ENCODE peak calls at places on chromosomes 1 and 21, in four cellular contexts. One of them, this sample, is unnamed.

GRCh38 chr1:44500181-44501021 is 95.3 kb downstream of the RNF220 start:
- DNase-seq in body of pancreas: no peak
- DNase-seq in CD8-positive, alpha-beta memory T cell: no peak
- DNase-seq in tibial artery: no peak
- DNase-seq in this sample: peak; percentile 4

GRCh38 chr1:89844860-89845259 is 24.0 kb downstream of the LRRC8D start:
- DNase-seq in CD8-positive, alpha-beta memory T cell: peak; percentile 33
- DNase-seq in body of pancreas: no peak
- DNase-seq in tibial artery: no peak
- DNase-seq in this sample: no peak

GRCh38 chr1:106817626-106818025 is 238.8 kb upstream of the PRMT6 start:
- DNase-seq in CD8-positive, alpha-beta memory T cell: no peak
- DNase-seq in tibial artery: no peak
- DNase-seq in body of pancreas: no peak
- DNase-seq in this sample: no peak

GRCh38 chr21:36691539-36692124 is 7.3 kb upstream of the SIM2 start:
- DNase-seq in body of pancreas: no peak
- DNase-seq in tibial artery: no peak
- DNase-seq in CD8-positive, alpha-beta memory T cell: no peak
- DNase-seq in this sample: no peak

GRCh38 chr1:245332513-245332912 is 177.7 kb downstream of the KIF26B start:
- DNase-seq in CD8-positive, alpha-beta memory T cell: no peak
- DNase-seq in body of pancreas: no peak
- DNase-seq in tibial artery: no peak
- DNase-seq in this sample: no peak

GRCh38 chr21:46545911-46546310 is 59.0 kb downstream of the S100B start:
- DNase-seq in body of pancreas: no peak
- DNase-seq in tibial artery: no peak
- DNase-seq in CD8-positive, alpha-beta memory T cell: no peak
- DNase-seq in this sample: no peak

GRCh38 chr1:101203812-101204540 is 32.8 kb upstream of the S1PR1 start:
- DNase-seq in CD8-positive, alpha-beta memory T cell: no peak
- DNase-seq in tibial artery: no peak
- DNase-seq in body of pancreas: no peak
- DNase-seq in this sample: no peak

GRCh38 chr1:3459940-3460652 is 5.6 kb downstream of the ARHGEF16 start:
- DNase-seq in body of pancreas: peak; percentile 78
- DNase-seq in CD8-positive, alpha-beta memory T cell: no peak
- DNase-seq in tibial artery: no peak
- DNase-seq in this sample: no peak

GRCh38 chr1:221117548-221117951 is 238.3 kb downstream of the HLX start:
- DNase-seq in tibial artery: peak; percentile 73
- DNase-seq in CD8-positive, alpha-beta memory T cell: no peak
- DNase-seq in body of pancreas: peak; percentile 84
- DNase-seq in this sample: peak; percentile 57

GRCh38 chr1:117607471-117607870 is 1.6 kb downstream of the TENT5C start:
- DNase-seq in CD8-positive, alpha-beta memory T cell: peak; percentile 56
- DNase-seq in tibial artery: no peak
- DNase-seq in body of pancreas: peak; percentile 69
- DNase-seq in this sample: peak; percentile 76

GRCh38 chr1:185696419-185697150 is 37.6 kb upstream of the HMCN1 start:
- DNase-seq in CD8-positive, alpha-beta memory T cell: no peak
- DNase-seq in tibial artery: no peak
- DNase-seq in body of pancreas: no peak
- DNase-seq in this sample: no peak

GRCh38 chr1:20410555-20410954 is 75.5 kb downstream of the CAMK2N1 start:
- DNase-seq in tibial artery: peak; percentile 13
- DNase-seq in body of pancreas: no peak
- DNase-seq in CD8-positive, alpha-beta memory T cell: no peak
- DNase-seq in this sample: no peak

GRCh38 chr1:87642581-87643129 is 314.0 kb downstream of the LMO4 start:
- DNase-seq in tibial artery: no peak
- DNase-seq in CD8-positive, alpha-beta memory T cell: no peak
- DNase-seq in body of pancreas: no peak
- DNase-seq in this sample: no peak

GRCh38 chr1:39391741-39392679 is 99.4 kb upstream of the BMP8A start:
- DNase-seq in tibial artery: no peak
- DNase-seq in body of pancreas: peak; percentile 40
- DNase-seq in CD8-positive, alpha-beta memory T cell: no peak
- DNase-seq in this sample: peak; percentile 48
- H3K4me1 ChIP-seq in tibial artery: peaks cover 99% of the 10 kb centered on the region
- H3K4me1 ChIP-seq in body of pancreas: peaks cover 56% of the 10 kb centered on the region
- H3K4me1 ChIP-seq in CD8-positive, alpha-beta memory T cell: peaks cover 21% of the 10 kb centered on the region
- H3K4me1 ChIP-seq in this sample: peaks cover 47% of the 10 kb centered on the region

DNA sequence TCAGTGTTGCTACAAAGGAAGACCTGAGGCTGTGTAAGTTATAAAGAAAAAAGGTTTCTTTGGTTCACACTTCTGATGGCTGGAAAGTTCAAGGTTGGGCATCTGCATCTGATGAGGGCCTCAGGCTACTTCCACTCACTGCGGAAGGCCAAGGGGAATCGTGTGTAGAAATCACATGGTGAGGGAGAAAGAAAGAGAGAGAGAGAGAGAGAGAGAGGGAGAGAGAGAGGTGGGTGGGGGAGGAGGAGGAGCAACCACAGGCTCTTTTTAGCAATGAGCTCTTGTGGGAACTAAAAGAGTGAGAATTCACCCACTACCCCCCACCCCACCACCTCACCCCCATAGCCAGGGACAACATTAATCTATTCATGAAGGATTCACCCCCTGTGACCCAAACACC is 59.9 kb downstream of the CLSTN1 start:
- DNase-seq in tibial artery: peak; percentile 3
- DNase-seq in body of pancreas: no peak
- DNase-seq in CD8-positive, alpha-beta memory T cell: no peak
- DNase-seq in this sample: no peak
- H3K27ac ChIP-seq in tibial artery: no peak overlapping the region
- H3K27ac ChIP-seq in body of pancreas: no peak overlapping the region
- H3K27ac ChIP-seq in CD8-positive, alpha-beta memory T cell: no peak overlapping the region
- H3K27ac ChIP-seq in this sample: no peak overlapping the region

DNA sequence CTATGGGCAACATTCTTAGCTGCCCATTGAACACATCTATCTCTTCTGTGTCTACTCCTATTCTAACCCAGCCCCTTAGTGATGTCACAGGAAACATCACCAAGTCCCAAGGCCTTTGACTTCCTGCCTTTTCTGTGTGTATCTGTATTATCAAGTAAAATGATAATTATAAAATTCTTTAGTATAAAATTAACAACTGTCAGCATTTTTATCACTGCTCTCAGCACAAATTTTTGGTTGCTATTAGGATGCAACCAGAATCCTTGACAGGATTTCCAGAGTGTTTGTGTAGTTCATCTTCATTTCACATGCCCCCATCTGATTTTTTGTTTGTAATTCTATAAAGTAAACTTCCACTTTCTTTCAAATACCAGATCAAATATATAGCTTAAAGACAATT is 33.8 kb downstream of the OR10Z1 start:
- DNase-seq in CD8-positive, alpha-beta memory T cell: no peak
- DNase-seq in tibial artery: no peak
- DNase-seq in body of pancreas: no peak
- DNase-seq in this sample: no peak
- H3K4me1 ChIP-seq in CD8-positive, alpha-beta memory T cell: no peaks in the 10 kb centered on the region
- H3K4me1 ChIP-seq in tibial artery: no peaks in the 10 kb centered on the region
- H3K4me1 ChIP-seq in body of pancreas: no peaks in the 10 kb centered on the region
- H3K4me1 ChIP-seq in this sample: no peaks in the 10 kb centered on the region

GRCh38 chr1:203441811-203442210 is 33.8 kb upstream of the PRELP start:
- DNase-seq in tibial artery: no peak
- DNase-seq in body of pancreas: no peak
- DNase-seq in CD8-positive, alpha-beta memory T cell: no peak
- DNase-seq in this sample: no peak
- H3K27ac ChIP-seq in tibial artery: peak overlapping the region; percentile 81
- H3K27ac ChIP-seq in body of pancreas: no peak overlapping the region
- H3K27ac ChIP-seq in CD8-positive, alpha-beta memory T cell: no peak overlapping the region
- H3K27ac ChIP-seq in this sample: peak overlapping the region; percentile 67

GRCh38 chr1:150414592-150414991 is 50.6 kb downstream of the RPRD2 start:
- DNase-seq in body of pancreas: no peak
- DNase-seq in tibial artery: no peak
- DNase-seq in CD8-positive, alpha-beta memory T cell: no peak
- DNase-seq in this sample: no peak

GRCh38 chr1:150420560-150421265 is 56.8 kb downstream of the RPRD2 start:
- DNase-seq in tibial artery: no peak
- DNase-seq in CD8-positive, alpha-beta memory T cell: no peak
- DNase-seq in body of pancreas: no peak
- DNase-seq in this sample: peak; percentile 14

GRCh38 chr1:150410582-150411101 is 46.7 kb downstream of the RPRD2 start:
- DNase-seq in body of pancreas: no peak
- DNase-seq in CD8-positive, alpha-beta memory T cell: no peak
- DNase-seq in tibial artery: no peak
- DNase-seq in this sample: no peak

DNA sequence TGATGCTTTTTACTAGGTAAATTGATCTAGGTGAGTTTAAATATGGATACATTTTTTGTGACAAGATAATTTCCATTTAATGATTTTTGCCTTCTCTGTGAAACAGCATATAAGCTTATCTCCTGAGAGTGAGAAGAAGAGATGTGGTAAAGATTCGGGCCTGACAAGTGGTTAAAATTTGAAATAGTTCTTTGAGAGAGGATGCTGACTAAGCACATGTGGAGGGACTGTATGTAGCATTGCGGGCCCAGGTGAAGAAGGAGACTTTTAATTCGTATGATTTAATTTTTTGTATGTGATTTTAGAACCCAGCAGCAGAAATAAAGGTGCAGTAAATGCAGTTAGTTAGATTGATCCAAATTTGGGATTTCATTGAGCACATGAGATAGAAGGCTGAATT is 51.9 kb downstream of the RPRD2 start:
- DNase-seq in CD8-positive, alpha-beta memory T cell: no peak
- DNase-seq in body of pancreas: no peak
- DNase-seq in tibial artery: no peak
- DNase-seq in this sample: no peak
- H3K4me1 ChIP-seq in CD8-positive, alpha-beta memory T cell: no peaks in the 10 kb centered on the region
- H3K4me1 ChIP-seq in body of pancreas: peaks cover 16% of the 10 kb centered on the region
- H3K4me1 ChIP-seq in tibial artery: peaks cover 2% of the 10 kb centered on the region
- H3K4me1 ChIP-seq in this sample: peaks cover 4% of the 10 kb centered on the region

GRCh38 chr1:31231802-31232201 is 7.9 kb downstream of the NKAIN1 start:
- DNase-seq in body of pancreas: no peak
- DNase-seq in CD8-positive, alpha-beta memory T cell: no peak
- DNase-seq in tibial artery: no peak
- DNase-seq in this sample: no peak

GRCh38 chr1:31232689-31233088 is 7.0 kb downstream of the NKAIN1 start:
- DNase-seq in body of pancreas: no peak
- DNase-seq in tibial artery: no peak
- DNase-seq in CD8-positive, alpha-beta memory T cell: no peak
- DNase-seq in this sample: no peak

GRCh38 chr1:31234870-31235269 is 4.8 kb downstream of the NKAIN1 start:
- DNase-seq in body of pancreas: no peak
- DNase-seq in tibial artery: no peak
- DNase-seq in CD8-positive, alpha-beta memory T cell: no peak
- DNase-seq in this sample: no peak

GRCh38 chr1:31230378-31230777 is 9.3 kb downstream of the NKAIN1 start:
- DNase-seq in body of pancreas: no peak
- DNase-seq in CD8-positive, alpha-beta memory T cell: no peak
- DNase-seq in tibial artery: no peak
- DNase-seq in this sample: no peak

DNA sequence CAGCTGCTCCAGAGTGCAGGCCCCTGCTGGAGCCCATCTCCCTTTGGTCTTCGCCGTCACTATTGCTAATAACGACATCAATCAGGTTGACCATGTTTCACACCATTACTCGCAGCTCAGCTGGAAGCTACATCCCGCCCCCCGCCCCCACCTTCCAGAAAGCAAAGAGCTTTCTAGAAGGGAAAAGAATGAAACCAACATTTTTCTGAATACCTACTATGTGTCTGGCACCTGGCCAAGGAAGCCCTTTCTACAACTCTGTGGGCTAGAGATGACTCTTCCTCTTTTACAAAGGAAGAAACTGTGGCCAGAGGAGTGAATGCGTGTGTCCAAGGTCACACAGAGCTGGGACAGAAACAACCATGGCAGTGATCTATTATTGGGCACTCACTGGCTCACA is 5.4 kb downstream of the NKAIN1 start:
- DNase-seq in tibial artery: no peak
- DNase-seq in CD8-positive, alpha-beta memory T cell: no peak
- DNase-seq in body of pancreas: no peak
- DNase-seq in this sample: no peak
- H3K27ac ChIP-seq in tibial artery: no peak overlapping the region
- H3K27ac ChIP-seq in CD8-positive, alpha-beta memory T cell: no peak overlapping the region
- H3K27ac ChIP-seq in body of pancreas: no peak overlapping the region
- H3K27ac ChIP-seq in this sample: no peak overlapping the region

DNA sequence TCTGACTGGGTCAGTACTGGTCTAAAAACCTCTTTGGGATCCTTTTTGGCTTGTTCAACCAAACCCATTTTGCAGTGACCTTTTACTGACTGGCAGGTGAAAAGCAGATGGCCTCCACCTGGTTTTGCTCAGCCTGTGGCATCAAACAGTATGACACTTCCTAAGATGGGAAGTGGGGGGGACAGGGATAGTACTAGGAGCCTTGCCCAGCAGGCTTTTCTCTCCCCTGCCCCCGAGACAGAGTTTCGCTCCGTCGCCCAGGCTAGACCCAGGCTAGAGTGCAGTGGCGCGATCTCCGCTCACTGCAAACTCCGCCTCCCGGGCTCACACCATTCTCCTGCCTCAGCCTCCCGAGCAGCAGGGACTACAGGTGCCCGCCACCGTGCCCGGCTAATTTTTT is 18.3 kb downstream of the INTS3 start:
- DNase-seq in body of pancreas: no peak
- DNase-seq in CD8-positive, alpha-beta memory T cell: no peak
- DNase-seq in tibial artery: no peak
- DNase-seq in this sample: no peak
- H3K4me1 ChIP-seq in body of pancreas: peaks cover 29% of the 10 kb centered on the region
- H3K4me1 ChIP-seq in CD8-positive, alpha-beta memory T cell: no peaks in the 10 kb centered on the region
- H3K4me1 ChIP-seq in tibial artery: peaks cover 80% of the 10 kb centered on the region
- H3K4me1 ChIP-seq in this sample: peaks cover 32% of the 10 kb centered on the region

GRCh38 chr1:119647734-119648619 is at the start of gene ZNF697:
- DNase-seq in body of pancreas: peak; percentile 99
- DNase-seq in tibial artery: peak; percentile 98
- DNase-seq in CD8-positive, alpha-beta memory T cell: no peak
- DNase-seq in this sample: peak; percentile 98

GRCh38 chr1:119646521-119647227 is 1.4 kb downstream of the ZNF697 start:
- DNase-seq in tibial artery: no peak
- DNase-seq in CD8-positive, alpha-beta memory T cell: no peak
- DNase-seq in body of pancreas: no peak
- DNase-seq in this sample: no peak

GRCh38 chr1:119647228-119647733 is 785 bp downstream of the ZNF697 start:
- DNase-seq in body of pancreas: peak; percentile 21
- DNase-seq in tibial artery: peak; percentile 64
- DNase-seq in CD8-positive, alpha-beta memory T cell: no peak
- DNase-seq in this sample: no peak

GRCh38 chr1:119651133-119651532 is 3.1 kb upstream of the ZNF697 start:
- DNase-seq in body of pancreas: no peak
- DNase-seq in CD8-positive, alpha-beta memory T cell: no peak
- DNase-seq in tibial artery: no peak
- DNase-seq in this sample: no peak

DNA sequence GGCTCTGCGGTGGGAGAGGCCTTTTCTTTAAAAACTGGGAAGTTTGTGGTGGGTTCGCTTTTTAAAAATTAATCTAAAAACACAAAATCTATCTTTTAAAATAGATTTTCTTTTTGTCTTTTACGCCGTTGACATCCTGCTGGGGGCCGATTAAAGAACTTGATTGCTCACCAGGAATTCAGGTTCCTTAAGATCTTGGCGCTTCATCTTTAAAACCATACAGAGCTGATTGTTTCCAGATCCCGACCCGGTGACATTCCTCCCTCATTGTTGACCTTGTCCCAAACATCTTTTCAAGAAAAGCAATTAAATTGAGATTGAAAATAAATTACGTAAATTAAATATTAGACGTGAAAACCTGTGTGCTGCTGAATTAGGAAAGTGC is 546 bp upstream of the ZNF697 start:
- DNase-seq in CD8-positive, alpha-beta memory T cell: no peak
- DNase-seq in body of pancreas: no peak
- DNase-seq in tibial artery: no peak
- DNase-seq in this sample: no peak
- H3K27ac ChIP-seq in CD8-positive, alpha-beta memory T cell: no peak overlapping the region
- H3K27ac ChIP-seq in body of pancreas: peak overlapping the region; percentile 94
- H3K27ac ChIP-seq in tibial artery: peak overlapping the region; percentile 89
- H3K27ac ChIP-seq in this sample: peak overlapping the region; percentile 94

GRCh38 chr1:26166719-26167281 is 2.0 kb downstream of the C1orf232 start:
- DNase-seq in CD8-positive, alpha-beta memory T cell: no peak
- DNase-seq in tibial artery: no peak
- DNase-seq in body of pancreas: no peak
- DNase-seq in this sample: no peak
- H3K4me1 ChIP-seq in CD8-positive, alpha-beta memory T cell: peaks cover 32% of the 10 kb centered on the region
- H3K4me1 ChIP-seq in tibial artery: peaks cover 32% of the 10 kb centered on the region
- H3K4me1 ChIP-seq in body of pancreas: peaks cover 37% of the 10 kb centered on the region
- H3K4me1 ChIP-seq in this sample: peaks cover 16% of the 10 kb centered on the region